ENCODE peak calls at places on chromosomes 7 and 10, in seven cellular contexts. J is A172, Y is glutamatergic neuron, N is AG10803, W is tibial nerve, B is SHP77, C is kidney. V is an unnamed sample.

GRCh38 chr7:134315679-134316538 is 821 bp downstream of the SLC35B4 start:
- DNase-seq in J (peak), Y (no peak), N (peak), W (no peak), B (no peak), C (no peak), V (no peak)

GRCh38 chr7:778968-779451 is 51.9 kb upstream of the PRKAR1B start:
- DNase-seq in J (peak), Y (no peak), N (no peak), W (no peak), B (peak), C (peak), V (no peak)

GRCh38 chr7:99955247-99955646 is 20.6 kb downstream of the AZGP1 start:
- DNase-seq in J (no peak), Y (no peak), N (no peak), W (no peak), B (no peak), C (no peak), V (no peak)

GRCh38 chr7:140417456-140418155 is 13.7 kb downstream of the RAB19 start:
- DNase-seq in J (no peak), Y (no peak), N (no peak), W (no peak), B (peak), C (no peak), V (peak)

GRCh38 chr10:129055225-129055624 is 411.8 kb upstream of the MGMT start:
- DNase-seq in J (no peak), Y (no peak), N (no peak), W (no peak), B (no peak), C (no peak), V (no peak)

GRCh38 chr10:124509836-124510535 is 48.4 kb downstream of the LHPP start:
- DNase-seq in J (no peak), Y (no peak), N (no peak), W (no peak), B (no peak), C (no peak), V (peak)

GRCh38 chr10:126455036-126455765 is 66.9 kb upstream of the ADAM12 start:
- DNase-seq in J (no peak), Y (no peak), N (no peak), W (no peak), B (no peak), C (no peak), V (no peak)

GRCh38 chr7:94348142-94348541 is 46.6 kb upstream of the COL1A2 start:
- DNase-seq in J (peak), Y (no peak), N (peak), W (peak), B (no peak), C (no peak), V (no peak)

GRCh38 chr10:11098628-11099027 is 81.0 kb downstream of the CELF2 start:
- DNase-seq in J (no peak), Y (no peak), N (no peak), W (no peak), B (no peak), C (no peak), V (no peak)

V was measured in posterior vena cava.